ENCODE peak calls at places on chromosome 1, in eight cellular contexts. One of them, this sample, is unnamed.

GRCh38 chr1:15992187-15992553 is 11.9 kb upstream of the SRARP start:
- DNase-seq in neural crest cell: no peak
- DNase-seq in effector memory CD8-positive, alpha-beta T cell: no peak
- DNase-seq in hepatic stellate cell: no peak
- DNase-seq in GM23338: no peak
- DNase-seq in SK-MEL-5: no peak
- DNase-seq in activated T-cell treated with anti-CD3 and anti-CD28 coated beads, Interleukin-2, amount 50 U/mL, for 4 hours: no peak
- DNase-seq in HEK293T: no peak
- DNase-seq in this sample: no peak

GRCh38 chr1:228020686-228021525 is 14.1 kb downstream of the WNT3A start:
- DNase-seq in neural crest cell: no peak
- DNase-seq in effector memory CD8-positive, alpha-beta T cell: no peak
- DNase-seq in hepatic stellate cell: no peak
- DNase-seq in GM23338: no peak
- DNase-seq in SK-MEL-5: no peak
- DNase-seq in activated T-cell treated with anti-CD3 and anti-CD28 coated beads, Interleukin-2, amount 50 U/mL, for 4 hours: no peak
- DNase-seq in HEK293T: no peak
- DNase-seq in this sample: peak

GRCh38 chr1:19903621-19904020 is 19.8 kb downstream of the PLA2G2E start:
- DNase-seq in neural crest cell: no peak
- DNase-seq in effector memory CD8-positive, alpha-beta T cell: no peak
- DNase-seq in hepatic stellate cell: no peak
- DNase-seq in GM23338: no peak
- DNase-seq in SK-MEL-5: no peak
- DNase-seq in activated T-cell treated with anti-CD3 and anti-CD28 coated beads, Interleukin-2, amount 50 U/mL, for 4 hours: no peak
- DNase-seq in HEK293T: no peak
- DNase-seq in this sample: no peak

GRCh38 chr1:169452921-169453320 is 25.6 kb upstream of the CCDC181 start:
- DNase-seq in neural crest cell: no peak
- DNase-seq in effector memory CD8-positive, alpha-beta T cell: no peak
- DNase-seq in hepatic stellate cell: no peak
- DNase-seq in GM23338: no peak
- DNase-seq in SK-MEL-5: no peak
- DNase-seq in activated T-cell treated with anti-CD3 and anti-CD28 coated beads, Interleukin-2, amount 50 U/mL, for 4 hours: no peak
- DNase-seq in HEK293T: no peak
- DNase-seq in this sample: no peak

GRCh38 chr1:152067150-152067549 is 21.7 kb downstream of the TCHHL1 start:
- DNase-seq in neural crest cell: no peak
- DNase-seq in effector memory CD8-positive, alpha-beta T cell: no peak
- DNase-seq in hepatic stellate cell: no peak
- DNase-seq in GM23338: no peak
- DNase-seq in SK-MEL-5: no peak
- DNase-seq in activated T-cell treated with anti-CD3 and anti-CD28 coated beads, Interleukin-2, amount 50 U/mL, for 4 hours: no peak
- DNase-seq in HEK293T: no peak
- DNase-seq in this sample: no peak

GRCh38 chr1:10890391-10891073 is 94.1 kb upstream of the CASZ1 start:
- DNase-seq in neural crest cell: no peak
- DNase-seq in effector memory CD8-positive, alpha-beta T cell: no peak
- DNase-seq in hepatic stellate cell: no peak
- DNase-seq in GM23338: no peak
- DNase-seq in SK-MEL-5: no peak
- DNase-seq in activated T-cell treated with anti-CD3 and anti-CD28 coated beads, Interleukin-2, amount 50 U/mL, for 4 hours: no peak
- DNase-seq in HEK293T: no peak
- DNase-seq in this sample: no peak

GRCh38 chr1:60866884-60867648 is 215.3 kb upstream of the NFIA start:
- DNase-seq in neural crest cell: no peak
- DNase-seq in effector memory CD8-positive, alpha-beta T cell: no peak
- DNase-seq in hepatic stellate cell: no peak
- DNase-seq in GM23338: no peak
- DNase-seq in SK-MEL-5: no peak
- DNase-seq in activated T-cell treated with anti-CD3 and anti-CD28 coated beads, Interleukin-2, amount 50 U/mL, for 4 hours: no peak
- DNase-seq in HEK293T: no peak
- DNase-seq in this sample: no peak

GRCh38 chr1:154584267-154584994 is 16.9 kb downstream of the CHRNB2 start:
- DNase-seq in neural crest cell: no peak
- DNase-seq in effector memory CD8-positive, alpha-beta T cell: no peak
- DNase-seq in hepatic stellate cell: no peak
- DNase-seq in GM23338: no peak
- DNase-seq in SK-MEL-5: no peak
- DNase-seq in activated T-cell treated with anti-CD3 and anti-CD28 coated beads, Interleukin-2, amount 50 U/mL, for 4 hours: no peak
- DNase-seq in HEK293T: no peak
- DNase-seq in this sample: no peak

GRCh38 chr1:156160744-156161181 is 7.4 kb downstream of the SEMA4A start:
- DNase-seq in neural crest cell: peak
- DNase-seq in effector memory CD8-positive, alpha-beta T cell: peak
- DNase-seq in hepatic stellate cell: peak
- DNase-seq in GM23338: peak
- DNase-seq in SK-MEL-5: no peak
- DNase-seq in activated T-cell treated with anti-CD3 and anti-CD28 coated beads, Interleukin-2, amount 50 U/mL, for 4 hours: peak
- DNase-seq in HEK293T: peak
- DNase-seq in this sample: peak

GRCh38 chr1:30889506-30889905 is 19.1 kb downstream of the SDC3 start:
- DNase-seq in neural crest cell: no peak
- DNase-seq in effector memory CD8-positive, alpha-beta T cell: no peak
- DNase-seq in hepatic stellate cell: no peak
- DNase-seq in GM23338: no peak
- DNase-seq in SK-MEL-5: no peak
- DNase-seq in activated T-cell treated with anti-CD3 and anti-CD28 coated beads, Interleukin-2, amount 50 U/mL, for 4 hours: no peak
- DNase-seq in HEK293T: no peak
- DNase-seq in this sample: no peak

GRCh38 chr1:224621813-224622682 is 5.9 kb downstream of the CNIH3 start:
- DNase-seq in neural crest cell: no peak
- DNase-seq in effector memory CD8-positive, alpha-beta T cell: no peak
- DNase-seq in hepatic stellate cell: no peak
- DNase-seq in GM23338: no peak
- DNase-seq in SK-MEL-5: no peak
- DNase-seq in activated T-cell treated with anti-CD3 and anti-CD28 coated beads, Interleukin-2, amount 50 U/mL, for 4 hours: no peak
- DNase-seq in HEK293T: no peak
- DNase-seq in this sample: no peak

GRCh38 chr1:239164451-239165180 is 221.8 kb upstream of the CHRM3 start:
- DNase-seq in neural crest cell: no peak
- DNase-seq in effector memory CD8-positive, alpha-beta T cell: no peak
- DNase-seq in hepatic stellate cell: no peak
- DNase-seq in GM23338: no peak
- DNase-seq in SK-MEL-5: no peak
- DNase-seq in activated T-cell treated with anti-CD3 and anti-CD28 coated beads, Interleukin-2, amount 50 U/mL, for 4 hours: no peak
- DNase-seq in HEK293T: no peak
- DNase-seq in this sample: no peak

GRCh38 chr1:17816511-17816910 is 61.4 kb downstream of the ACTL8 start:
- DNase-seq in neural crest cell: no peak
- DNase-seq in effector memory CD8-positive, alpha-beta T cell: no peak
- DNase-seq in hepatic stellate cell: no peak
- DNase-seq in GM23338: no peak
- DNase-seq in SK-MEL-5: no peak
- DNase-seq in activated T-cell treated with anti-CD3 and anti-CD28 coated beads, Interleukin-2, amount 50 U/mL, for 4 hours: no peak
- DNase-seq in HEK293T: no peak
- DNase-seq in this sample: no peak

GRCh38 chr1:233614743-233615521 is 1.0 kb downstream of the KCNK1 start:
- DNase-seq in neural crest cell: no peak
- DNase-seq in effector memory CD8-positive, alpha-beta T cell: no peak
- DNase-seq in hepatic stellate cell: no peak
- DNase-seq in GM23338: peak
- DNase-seq in SK-MEL-5: no peak
- DNase-seq in activated T-cell treated with anti-CD3 and anti-CD28 coated beads, Interleukin-2, amount 50 U/mL, for 4 hours: no peak
- DNase-seq in HEK293T: no peak
- DNase-seq in this sample: peak

GRCh38 chr1:190578015-190578414 is 100.4 kb upstream of the BRINP3 start:
- DNase-seq in neural crest cell: no peak
- DNase-seq in effector memory CD8-positive, alpha-beta T cell: no peak
- DNase-seq in hepatic stellate cell: no peak
- DNase-seq in GM23338: no peak
- DNase-seq in SK-MEL-5: peak
- DNase-seq in activated T-cell treated with anti-CD3 and anti-CD28 coated beads, Interleukin-2, amount 50 U/mL, for 4 hours: no peak
- DNase-seq in HEK293T: no peak
- DNase-seq in this sample: no peak

GRCh38 chr1:24191860-24192259 is 4.8 kb upstream of the IFNLR1 start:
- DNase-seq in neural crest cell: no peak
- DNase-seq in effector memory CD8-positive, alpha-beta T cell: no peak
- DNase-seq in hepatic stellate cell: peak
- DNase-seq in GM23338: no peak
- DNase-seq in SK-MEL-5: peak
- DNase-seq in activated T-cell treated with anti-CD3 and anti-CD28 coated beads, Interleukin-2, amount 50 U/mL, for 4 hours: no peak
- DNase-seq in HEK293T: no peak
- DNase-seq in this sample: no peak

GRCh38 chr1:172976222-172977041 is 74.3 kb downstream of the TNFSF18 start:
- DNase-seq in neural crest cell: no peak
- DNase-seq in effector memory CD8-positive, alpha-beta T cell: no peak
- DNase-seq in hepatic stellate cell: no peak
- DNase-seq in GM23338: no peak
- DNase-seq in SK-MEL-5: no peak
- DNase-seq in activated T-cell treated with anti-CD3 and anti-CD28 coated beads, Interleukin-2, amount 50 U/mL, for 4 hours: no peak
- DNase-seq in HEK293T: no peak
- DNase-seq in this sample: no peak

GRCh38 chr1:247326601-247327135 is 5.0 kb downstream of the ZNF496 start:
- DNase-seq in neural crest cell: no peak
- DNase-seq in effector memory CD8-positive, alpha-beta T cell: no peak
- DNase-seq in hepatic stellate cell: no peak
- DNase-seq in GM23338: no peak
- DNase-seq in SK-MEL-5: no peak
- DNase-seq in activated T-cell treated with anti-CD3 and anti-CD28 coated beads, Interleukin-2, amount 50 U/mL, for 4 hours: no peak
- DNase-seq in HEK293T: no peak
- DNase-seq in this sample: no peak

GRCh38 chr1:64183985-64184440 is 19.4 kb upstream of the UBE2U start:
- DNase-seq in neural crest cell: no peak
- DNase-seq in effector memory CD8-positive, alpha-beta T cell: no peak
- DNase-seq in hepatic stellate cell: no peak
- DNase-seq in GM23338: no peak
- DNase-seq in SK-MEL-5: peak
- DNase-seq in activated T-cell treated with anti-CD3 and anti-CD28 coated beads, Interleukin-2, amount 50 U/mL, for 4 hours: no peak
- DNase-seq in HEK293T: no peak
- DNase-seq in this sample: no peak

GRCh38 chr1:180924939-180925338 is 12.2 kb downstream of the KIAA1614 start:
- DNase-seq in neural crest cell: no peak
- DNase-seq in effector memory CD8-positive, alpha-beta T cell: no peak
- DNase-seq in hepatic stellate cell: no peak
- DNase-seq in GM23338: no peak
- DNase-seq in SK-MEL-5: no peak
- DNase-seq in activated T-cell treated with anti-CD3 and anti-CD28 coated beads, Interleukin-2, amount 50 U/mL, for 4 hours: no peak
- DNase-seq in HEK293T: no peak
- DNase-seq in this sample: no peak

GRCh38 chr1:164588388-164589341 is 29.7 kb downstream of the PBX1 start:
- DNase-seq in neural crest cell: peak
- DNase-seq in effector memory CD8-positive, alpha-beta T cell: no peak
- DNase-seq in hepatic stellate cell: no peak
- DNase-seq in GM23338: peak
- DNase-seq in SK-MEL-5: no peak
- DNase-seq in activated T-cell treated with anti-CD3 and anti-CD28 coated beads, Interleukin-2, amount 50 U/mL, for 4 hours: no peak
- DNase-seq in HEK293T: no peak
- DNase-seq in this sample: no peak

GRCh38 chr1:2115008-2115921 is 65.1 kb downstream of the PRKCZ start:
- DNase-seq in neural crest cell: no peak
- DNase-seq in effector memory CD8-positive, alpha-beta T cell: peak
- DNase-seq in hepatic stellate cell: no peak
- DNase-seq in GM23338: no peak
- DNase-seq in SK-MEL-5: no peak
- DNase-seq in activated T-cell treated with anti-CD3 and anti-CD28 coated beads, Interleukin-2, amount 50 U/mL, for 4 hours: no peak
- DNase-seq in HEK293T: no peak
- DNase-seq in this sample: no peak

GRCh38 chr1:70256664-70257063 is 35.5 kb downstream of the SRSF11 start:
- DNase-seq in neural crest cell: no peak
- DNase-seq in effector memory CD8-positive, alpha-beta T cell: no peak
- DNase-seq in hepatic stellate cell: no peak
- DNase-seq in GM23338: no peak
- DNase-seq in SK-MEL-5: no peak
- DNase-seq in activated T-cell treated with anti-CD3 and anti-CD28 coated beads, Interleukin-2, amount 50 U/mL, for 4 hours: no peak
- DNase-seq in HEK293T: no peak
- DNase-seq in this sample: no peak

GRCh38 chr1:172177849-172178248 is 242.6 kb upstream of the C1orf105 start:
- DNase-seq in neural crest cell: no peak
- DNase-seq in effector memory CD8-positive, alpha-beta T cell: no peak
- DNase-seq in hepatic stellate cell: no peak
- DNase-seq in GM23338: no peak
- DNase-seq in SK-MEL-5: no peak
- DNase-seq in activated T-cell treated with anti-CD3 and anti-CD28 coated beads, Interleukin-2, amount 50 U/mL, for 4 hours: no peak
- DNase-seq in HEK293T: no peak
- DNase-seq in this sample: no peak

GRCh38 chr1:203033287-203033686 is 7.0 kb downstream of the PPFIA4 start:
- DNase-seq in neural crest cell: no peak
- DNase-seq in effector memory CD8-positive, alpha-beta T cell: no peak
- DNase-seq in hepatic stellate cell: no peak
- DNase-seq in GM23338: no peak
- DNase-seq in SK-MEL-5: no peak
- DNase-seq in activated T-cell treated with anti-CD3 and anti-CD28 coated beads, Interleukin-2, amount 50 U/mL, for 4 hours: no peak
- DNase-seq in HEK293T: peak
- DNase-seq in this sample: no peak

GRCh38 chr1:195851804-195852203 is 756.4 kb downstream of the KCNT2 start:
- DNase-seq in neural crest cell: no peak
- DNase-seq in effector memory CD8-positive, alpha-beta T cell: no peak
- DNase-seq in hepatic stellate cell: no peak
- DNase-seq in GM23338: no peak
- DNase-seq in SK-MEL-5: no peak
- DNase-seq in activated T-cell treated with anti-CD3 and anti-CD28 coated beads, Interleukin-2, amount 50 U/mL, for 4 hours: no peak
- DNase-seq in HEK293T: no peak
- DNase-seq in this sample: no peak

GRCh38 chr1:149936992-149937705 is 470 bp upstream of the MTMR11 start:
- DNase-seq in neural crest cell: no peak
- DNase-seq in effector memory CD8-positive, alpha-beta T cell: no peak
- DNase-seq in hepatic stellate cell: peak
- DNase-seq in GM23338: peak
- DNase-seq in SK-MEL-5: peak
- DNase-seq in activated T-cell treated with anti-CD3 and anti-CD28 coated beads, Interleukin-2, amount 50 U/mL, for 4 hours: no peak
- DNase-seq in HEK293T: no peak
- DNase-seq in this sample: no peak

GRCh38 chr1:226649780-226650179 is 89.3 kb downstream of the ITPKB start:
- DNase-seq in neural crest cell: no peak
- DNase-seq in effector memory CD8-positive, alpha-beta T cell: no peak
- DNase-seq in hepatic stellate cell: no peak
- DNase-seq in GM23338: peak
- DNase-seq in SK-MEL-5: peak
- DNase-seq in activated T-cell treated with anti-CD3 and anti-CD28 coated beads, Interleukin-2, amount 50 U/mL, for 4 hours: peak
- DNase-seq in HEK293T: no peak
- DNase-seq in this sample: peak